ENCODE peak calls at places on chromosomes 11 and 22, in five cellular contexts. N, X, C, V and D are unnamed samples.
A peak's percentile ranks its signal among the peaks of the same experiment; 100 is the strongest.

GRCh38 chr11:69908511-69909220 is 89.5 kb upstream of the FGF3 start:
- DNase-seq in N (no peak), C (no peak), X (no peak), V (no peak), D (no peak)

GRCh38 chr22:46561435-46561905 is 24.1 kb upstream of the CELSR1 start:
- DNase-seq in X (no peak), N (no peak), V (no peak), C (no peak), D (no peak)

GRCh38 chr22:40708177-40708576 is 28.9 kb downstream of the MCHR1 start:
- DNase-seq in C (no peak), N (no peak), V (no peak), X (no peak), D (no peak)

GRCh38 chr11:102850973-102851745 is 7.8 kb upstream of the MMP3 start:
- DNase-seq in V (peak; percentile 2), X (no peak), N (peak; percentile 52), C (peak; percentile 88), D (peak; percentile 27)

GRCh38 chr22:32698926-32699619 is 102.4 kb upstream of the TIMP3 start:
- DNase-seq in N (peak; percentile 40), X (peak; percentile 71), V (peak; percentile 58), C (no peak), D (no peak)

GRCh38 chr11:6812391-6813005 is 13.0 kb upstream of the OR6A2 start:
- DNase-seq in V (peak; percentile 50), N (peak; percentile 70), C (peak; percentile 35), X (no peak), D (peak; percentile 55)

GRCh38 chr11:6682591-6682935 is 577 bp downstream of the MRPL17 start:
- DNase-seq in X (no peak), V (no peak), C (no peak), N (no peak), D (no peak)

GRCh38 chr11:101401245-101401644 is 182.6 kb downstream of the TRPC6 start:
- DNase-seq in N (no peak), V (peak; percentile 12), X (no peak), C (peak; percentile 19), D (peak; percentile 4)

GRCh38 chr11:61075891-61076290 is 26.4 kb upstream of the CD5 start:
- DNase-seq in N (peak; percentile 44), V (peak; percentile 58), X (no peak), C (peak; percentile 63), D (peak; percentile 64)

GRCh38 chr11:73717136-73717535 is 43.7 kb downstream of the RAB6A start:
- DNase-seq in N (no peak), V (no peak), X (no peak), C (no peak), D (no peak)

GRCh38 chr11:61688368-61689163 is 8.4 kb downstream of the DAGLA start:
- DNase-seq in C (no peak), V (peak; percentile 71), N (no peak), X (peak; percentile 80), D (peak; percentile 56)

GRCh38 chr11:74479340-74480123 is 12.2 kb upstream of the KCNE3 start:
- DNase-seq in V (no peak), N (no peak), X (no peak), C (no peak), D (no peak)

GRCh38 chr11:74019860-74020259 is 11.0 kb upstream of the UCP3 start:
- DNase-seq in X (no peak), C (peak; percentile 21), V (peak; percentile 29), N (peak; percentile 29), D (no peak)

GRCh38 chr22:50191041-50191740 is 5.5 kb downstream of the TRABD start:
- DNase-seq in X (peak; percentile 41), V (peak; percentile 32), N (peak; percentile 45), C (no peak), D (no peak)

GRCh38 chr11:13105237-13105844 is 96.2 kb downstream of the RASSF10 start:
- DNase-seq in X (peak; percentile 21), C (no peak), V (peak; percentile 27), N (no peak), D (no peak)

GRCh38 chr11:2257023-2257700 is 13.2 kb downstream of the ASCL2 start:
- DNase-seq in C (no peak), V (no peak), N (no peak), X (no peak), D (no peak)

GRCh38 chr11:1918436-1919315 is 827 bp upstream of the TNNT3 start:
- DNase-seq in X (no peak), V (no peak), N (no peak), C (no peak), D (no peak)

GRCh38 chr11:62508336-62509058 is 38.1 kb downstream of the AHNAK start:
- DNase-seq in V (peak; percentile 63), X (peak; percentile 75), C (peak; percentile 64), N (peak; percentile 89), D (peak; percentile 39)

GRCh38 chr11:117193130-117194020 is 5.8 kb upstream of the TAGLN start:
- DNase-seq in C (no peak), N (no peak), V (no peak), X (no peak), D (no peak)

GRCh38 chr11:47184711-47185304 is 1.4 kb downstream of the PACSIN3 start:
- DNase-seq in X (peak; percentile 39), V (peak; percentile 27), C (no peak), N (peak; percentile 41), D (no peak)

GRCh38 chr22:12601870-12602779 is 2925.9 kb upstream of the OR11H1 start:
- DNase-seq in C (no peak), X (no peak), V (no peak), N (no peak), D (no peak)

GRCh38 chr11:111532365-111532709 is 8.2 kb upstream of the LAYN start:
- DNase-seq in X (no peak), V (no peak), N (no peak), C (no peak), D (no peak)
- H3K4me3 ChIP-seq in X (no peak overlapping the region), V (no peak overlapping the region), N (no peak overlapping the region), C (no peak overlapping the region), D (no peak overlapping the region)

GRCh38 chr11:119368121-119369034 is 13.1 kb downstream of the USP2 start:
- DNase-seq in X (peak; percentile 87), V (peak; percentile 39), N (no peak), C (no peak), D (peak; percentile 25)

GRCh38 chr11:119365071-119365591 is 16.4 kb downstream of the USP2 start:
- DNase-seq in X (no peak), N (no peak), C (no peak), V (no peak), D (no peak)

GRCh38 chr11:119367661-119368120 is 13.8 kb downstream of the USP2 start:
- DNase-seq in X (no peak), C (no peak), V (no peak), N (peak; percentile 40), D (no peak)

GRCh38 chr11:119369035-119369925 is 12.2 kb downstream of the USP2 start:
- DNase-seq in C (no peak), N (no peak), X (no peak), V (no peak), D (no peak)

DNA sequence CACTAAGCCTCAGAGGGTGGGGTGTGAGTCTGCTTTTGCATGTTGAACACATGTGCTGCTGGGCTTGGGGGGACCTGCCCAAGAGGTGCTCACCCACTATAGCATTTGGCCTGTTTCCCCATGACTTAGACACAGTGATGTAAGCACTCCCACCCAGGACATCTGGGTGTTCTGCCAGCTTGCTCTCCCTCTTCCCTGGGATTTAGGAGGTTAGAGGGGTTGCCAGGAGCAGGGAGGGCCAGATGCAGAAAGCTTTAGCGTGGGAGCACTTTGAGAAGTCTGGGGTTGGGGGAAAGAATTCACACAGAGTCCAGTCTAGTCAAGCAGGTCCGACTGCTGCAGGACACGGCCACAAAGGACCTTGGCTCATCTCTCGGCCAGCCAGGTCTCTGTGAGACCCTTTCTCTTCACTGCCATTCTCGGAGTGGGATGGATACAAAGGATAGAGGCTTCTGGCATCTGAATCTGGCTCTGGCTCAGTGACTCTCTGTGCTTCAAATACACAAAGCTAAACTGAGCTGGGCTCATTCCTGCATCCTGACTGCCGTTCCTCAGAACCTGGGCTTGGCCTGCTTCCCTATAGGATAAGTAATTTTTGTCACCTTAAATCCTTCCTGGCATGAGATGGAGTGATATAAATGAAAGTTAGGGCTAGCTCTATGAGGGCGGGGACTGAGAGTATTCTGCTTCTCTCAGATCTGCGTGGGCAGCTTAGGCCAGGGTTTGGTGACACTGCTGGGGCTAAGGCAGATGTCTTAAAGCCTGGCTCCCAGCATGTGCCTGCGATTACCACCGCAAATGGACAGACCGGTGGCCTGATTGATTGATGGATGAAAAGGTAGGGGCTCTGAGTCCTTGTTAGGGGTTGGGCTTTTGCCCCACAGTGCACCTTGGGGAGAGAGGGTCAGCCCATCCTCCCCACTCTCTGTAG is 14.5 kb downstream of the USP2 start:
- DNase-seq in X (no peak), V (no peak), C (no peak), N (no peak), D (no peak)
- H3K4me3 ChIP-seq in X (no peak overlapping the region), V (no peak overlapping the region), C (no peak overlapping the region), N (no peak overlapping the region), D (no peak overlapping the region)

DNA sequence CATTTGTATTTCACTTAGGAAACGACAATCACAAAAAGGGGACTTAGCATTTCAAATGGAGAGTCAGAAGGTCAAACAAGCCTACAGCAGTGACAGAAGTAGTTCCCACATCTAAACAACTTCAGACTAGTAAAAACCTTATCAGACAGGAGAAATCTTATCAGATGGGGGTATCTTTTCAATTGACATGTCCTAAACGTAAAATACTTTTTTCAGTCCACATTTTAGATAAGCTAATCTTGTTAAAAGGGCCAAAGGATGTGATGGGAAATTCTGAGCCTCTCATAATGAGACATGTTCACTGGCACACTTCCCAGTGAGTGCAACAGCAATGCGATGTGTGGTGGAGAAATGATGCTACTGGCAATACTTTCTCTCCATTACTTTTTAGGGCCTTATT is 2.4 kb downstream of the MAPK1 start:
- DNase-seq in X (peak; percentile 49), V (peak; percentile 85), C (peak; percentile 82), N (peak; percentile 89), D (peak; percentile 83)
- H3K4me3 ChIP-seq in X (peak overlapping the region; percentile 92), V (no peak overlapping the region), C (no peak overlapping the region), N (peak overlapping the region; percentile 98), D (peak overlapping the region; percentile 95)

GRCh38 chr11:45846174-45846675 is 1.1 kb upstream of the CRY2 start:
- DNase-seq in X (no peak), V (no peak), N (no peak), C (no peak), D (no peak)

GRCh38 chr11:45846974-45847907 is at the start of gene CRY2:
- DNase-seq in X (peak; percentile 99), V (peak; percentile 99), N (peak; percentile 99), C (peak; percentile 98), D (peak; percentile 99)

GRCh38 chr11:45844822-45845573 is 2.3 kb upstream of the CRY2 start:
- DNase-seq in N (no peak), X (no peak), V (no peak), C (no peak), D (no peak)

GRCh38 chr11:45839204-45839603 is 8.1 kb upstream of the CRY2 start:
- DNase-seq in C (no peak), N (no peak), X (no peak), V (no peak), D (no peak)

DNA sequence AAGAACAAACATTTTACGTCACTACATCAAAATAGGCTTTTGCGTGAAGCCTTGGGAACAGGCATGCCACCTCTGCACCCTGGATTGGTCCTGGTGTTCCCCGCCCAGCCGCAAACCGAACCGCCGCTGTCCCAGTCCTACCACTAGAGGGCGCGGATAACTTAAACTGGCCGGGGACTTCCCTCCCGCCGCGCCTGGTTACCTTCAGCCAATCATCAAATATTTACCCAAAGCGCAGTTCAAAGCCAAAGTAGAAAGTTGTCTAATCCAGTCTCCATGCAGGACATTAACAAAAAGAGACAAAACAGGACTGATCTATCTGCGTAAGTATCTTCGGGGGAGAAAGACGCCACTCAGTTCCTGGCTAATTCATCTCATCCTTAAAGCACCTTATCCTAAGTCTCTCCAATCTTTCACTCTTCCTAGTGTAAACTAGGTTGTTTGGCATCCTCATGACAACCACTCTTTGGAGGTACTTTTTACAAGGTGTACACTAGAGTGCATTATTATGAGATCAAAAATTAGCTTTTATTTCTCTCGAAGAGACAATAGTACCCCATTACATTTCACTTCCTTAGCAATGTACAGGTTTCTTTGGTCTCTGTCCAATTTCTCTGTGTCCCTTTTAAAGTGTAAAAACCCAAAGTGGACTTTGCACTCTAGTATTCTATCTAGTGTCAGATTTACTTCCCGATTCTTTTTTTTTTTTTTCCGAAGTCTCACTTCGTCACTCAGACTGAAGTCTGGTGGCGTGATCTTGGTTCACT is 3.9 kb upstream of the CRY2 start:
- DNase-seq in N (peak; percentile 98), V (peak; percentile 93), X (peak; percentile 89), C (peak; percentile 87), D (peak; percentile 91)
- H3K4me3 ChIP-seq in N (no peak overlapping the region), V (no peak overlapping the region), X (peak overlapping the region; percentile 29), C (no peak overlapping the region), D (no peak overlapping the region)